ENCODE peak calls at places on chromosomes 6 and 20, in six cellular contexts. I, T, X, M, A and Z are unnamed samples. For H3K4me1, the result is how much of the 10 kb centered on the place peaks cover.

GRCh38 chr20:38167851-38168760 is 3.0 kb upstream of the TGM2 start:
- DNase-seq in I (no peak), T (no peak), X (no peak), M (peak), A (no peak), Z (peak)

GRCh38 chr6:169571123-169571962 is 130.5 kb downstream of the WDR27 start:
- DNase-seq in I (no peak), T (no peak), X (no peak), M (no peak), A (no peak), Z (no peak)

GRCh38 chr6:30721198-30722024 is 1.3 kb downstream of the TUBB start:
- DNase-seq in I (peak), T (peak), X (peak), M (peak), A (peak), Z (peak)

GRCh38 chr20:13024581-13024980 is 15.8 kb downstream of the SPTLC3 start:
- DNase-seq in I (no peak), T (no peak), X (no peak), M (no peak), A (no peak), Z (no peak)

GRCh38 chr6:138105880-138106664 is 1.1 kb downstream of the PERP start:
- DNase-seq in I (no peak), T (no peak), X (no peak), M (no peak), A (no peak), Z (no peak)

GRCh38 chr6:107786709-107787588 is 37.2 kb downstream of the SCML4 start:
- DNase-seq in I (no peak), T (no peak), X (no peak), M (no peak), A (no peak), Z (no peak)

GRCh38 chr6:137876547-137876946 is 9.5 kb downstream of the TNFAIP3 start:
- DNase-seq in I (no peak), T (no peak), X (no peak), M (no peak), A (no peak), Z (no peak)

GRCh38 chr6:134175532-134176282 is 123.3 kb upstream of the SLC2A12 start:
- DNase-seq in I (peak), T (no peak), X (peak), M (peak), A (peak), Z (peak)

GRCh38 chr20:40868568-40869223 is 159.9 kb upstream of the TOP1 start:
- DNase-seq in I (no peak), T (no peak), X (no peak), M (no peak), A (no peak), Z (no peak)

GRCh38 chr6:81487489-81487888 is 265.0 kb downstream of the TENT5A start:
- DNase-seq in I (no peak), T (no peak), X (no peak), M (peak), A (no peak), Z (peak)

GRCh38 chr6:146914563-146915483 is 289.4 kb upstream of the STXBP5 start:
- DNase-seq in I (peak), T (no peak), X (no peak), M (peak), A (peak), Z (no peak)

GRCh38 chr6:4192173-4192572 is 56.8 kb upstream of the ECI2 start:
- DNase-seq in I (no peak), T (no peak), X (no peak), M (no peak), A (no peak), Z (no peak)

GRCh38 chr6:73308712-73309533 is 45.2 kb downstream of the DPPA5 start:
- DNase-seq in I (peak), T (no peak), X (no peak), M (no peak), A (no peak), Z (no peak)

GRCh38 chr6:111922454-111923297 is 49.4 kb upstream of the FYN start:
- DNase-seq in I (no peak), T (no peak), X (no peak), M (no peak), A (no peak), Z (no peak)

GRCh38 chr6:33727932-33728331 is 16.4 kb upstream of the UQCC2 start:
- DNase-seq in I (no peak), T (no peak), X (no peak), M (no peak), A (no peak), Z (no peak)

GRCh38 chr6:2969549-2969948 is 1.8 kb downstream of the SERPINB6 start:
- DNase-seq in I (no peak), T (no peak), X (peak), M (no peak), A (no peak), Z (no peak)

GRCh38 chr6:82364087-82365010 is 732 bp downstream of the TPBG start:
- DNase-seq in I (peak), T (peak), X (peak), M (peak), A (peak), Z (peak)

GRCh38 chr6:70954750-70955149 is 2.1 kb downstream of the B3GAT2 start:
- DNase-seq in I (no peak), T (no peak), X (no peak), M (no peak), A (no peak), Z (no peak)

DNA sequence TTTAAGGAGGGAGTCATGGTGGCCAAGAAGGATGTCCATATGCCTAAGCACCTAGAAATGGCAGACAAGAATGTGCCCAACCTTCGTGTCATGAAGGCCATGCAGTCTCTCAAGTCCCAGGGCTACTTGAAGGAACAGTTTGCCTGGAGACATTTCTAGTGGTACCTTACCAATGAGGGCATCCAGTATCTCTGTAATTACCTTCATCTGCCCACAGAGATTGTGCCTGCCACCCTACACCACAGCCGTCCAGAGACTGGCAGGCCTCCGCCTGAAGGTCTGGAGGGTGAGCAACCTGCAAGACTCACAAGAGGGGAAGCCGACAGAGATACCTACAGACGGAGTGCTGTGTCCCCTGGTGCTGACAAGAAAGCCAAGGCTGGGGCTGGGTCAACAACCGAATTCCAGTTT is 115.0 kb downstream of the HFE start:
- DNase-seq in I (no peak), T (no peak), X (no peak), M (no peak), A (no peak), Z (no peak)
- H3K4me1 ChIP-seq in I (half or more), T (under half), X (half or more), M (under half), A (under half), Z (under half)

GRCh38 chr6:7557652-7558051 is 16.2 kb downstream of the DSP start:
- DNase-seq in I (no peak), T (no peak), X (no peak), M (no peak), A (no peak), Z (no peak)
- TF ChIP-seq POLR2AphosphoS5 in I (no peak), T (no peak), X (no peak), M (no peak), A (no peak), Z (no peak)

GRCh38 chr20:62377615-62378085 is 9.3 kb upstream of the RPS21 start:
- DNase-seq in I (no peak), T (no peak), X (no peak), M (peak), A (no peak), Z (peak)

GRCh38 chr20:62381842-62382241 is 5.1 kb upstream of the RPS21 start:
- DNase-seq in I (no peak), T (no peak), X (no peak), M (no peak), A (no peak), Z (no peak)

GRCh38 chr20:62378215-62378614 is 8.7 kb upstream of the RPS21 start:
- DNase-seq in I (no peak), T (no peak), X (no peak), M (no peak), A (no peak), Z (no peak)

GRCh38 chr20:62382306-62383198 is 4.4 kb upstream of the RPS21 start:
- DNase-seq in I (peak), T (peak), X (no peak), M (peak), A (peak), Z (peak)

GRCh38 chr20:62381202-62381797 is 5.6 kb upstream of the RPS21 start:
- DNase-seq in I (no peak), T (no peak), X (no peak), M (no peak), A (no peak), Z (no peak)
- H3K4me1 ChIP-seq in I (under half), T (under half), X (half or more), M (under half), A (under half), Z (half or more)

GRCh38 chr6:90537723-90538407 is 49.0 kb downstream of the MAP3K7 start:
- DNase-seq in I (no peak), T (no peak), X (no peak), M (no peak), A (no peak), Z (no peak)
- TF ChIP-seq POLR2AphosphoS5 in I (no peak), T (no peak), X (no peak), M (no peak), A (no peak), Z (no peak)

GRCh38 chr6:45970326-45970725 is 45.3 kb downstream of the CLIC5 start:
- DNase-seq in I (no peak), T (no peak), X (no peak), M (no peak), A (no peak), Z (no peak)

GRCh38 chr6:45969883-45970282 is 45.8 kb downstream of the CLIC5 start:
- DNase-seq in I (no peak), T (no peak), X (no peak), M (no peak), A (no peak), Z (no peak)

GRCh38 chr6:45966797-45967196 is 48.9 kb downstream of the CLIC5 start:
- DNase-seq in I (no peak), T (no peak), X (no peak), M (no peak), A (no peak), Z (no peak)

GRCh38 chr6:45967363-45967762 is 48.3 kb downstream of the CLIC5 start:
- DNase-seq in I (no peak), T (no peak), X (no peak), M (no peak), A (no peak), Z (no peak)

GRCh38 chr6:45969026-45969425 is 46.6 kb downstream of the CLIC5 start:
- DNase-seq in I (no peak), T (no peak), X (no peak), M (no peak), A (no peak), Z (no peak)
- H3K4me1 ChIP-seq in I (under half), T (under half), X (under half), M (under half), A (under half), Z (under half)

GRCh38 chr6:161133973-161134372 is 139.9 kb downstream of the AGPAT4 start:
- DNase-seq in I (no peak), T (no peak), X (no peak), M (no peak), A (no peak), Z (no peak)

GRCh38 chr6:161136655-161137054 is 137.2 kb downstream of the AGPAT4 start:
- DNase-seq in I (no peak), T (no peak), X (no peak), M (no peak), A (no peak), Z (no peak)

GRCh38 chr6:161137320-161137719 is 136.5 kb downstream of the AGPAT4 start:
- DNase-seq in I (no peak), T (no peak), X (no peak), M (no peak), A (no peak), Z (no peak)

GRCh38 chr6:161134550-161135298 is 139.1 kb downstream of the AGPAT4 start:
- DNase-seq in I (no peak), T (no peak), X (no peak), M (no peak), A (no peak), Z (no peak)

GRCh38 chr6:161135695-161136591 is 137.9 kb downstream of the AGPAT4 start:
- DNase-seq in I (no peak), T (no peak), X (no peak), M (no peak), A (no peak), Z (no peak)
- TF ChIP-seq POLR2AphosphoS5 in I (no peak), T (no peak), X (no peak), M (no peak), A (no peak), Z (no peak)

GRCh38 chr20:36478137-36478905 is 63.0 kb upstream of the MYL9 start:
- DNase-seq in I (no peak), T (no peak), X (no peak), M (no peak), A (no peak), Z (no peak)
- H3K4me1 ChIP-seq in I (under half), T (under half), X (half or more), M (half or more), A (under half), Z (under half)

DNA sequence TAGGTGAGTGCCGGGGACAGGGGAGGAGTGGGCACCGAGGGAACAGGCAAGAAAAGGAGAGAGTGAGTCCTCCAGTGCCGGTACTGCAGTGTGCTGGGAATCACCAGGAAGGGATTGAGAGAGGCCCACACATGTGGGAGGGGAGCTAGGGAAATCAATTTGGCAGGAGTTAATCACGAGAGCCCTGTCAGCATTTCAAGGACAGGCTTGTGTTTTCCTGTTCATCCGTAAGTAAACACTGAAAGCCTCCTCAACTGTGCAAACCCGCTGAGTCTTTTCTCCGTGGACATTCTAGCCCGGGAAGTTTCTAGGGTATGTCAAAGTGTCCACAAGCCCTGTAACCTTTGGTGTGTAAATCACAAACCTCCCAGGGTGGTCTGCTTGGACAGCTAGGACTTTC is 149.3 kb downstream of the ZNF217 start:
- DNase-seq in I (no peak), T (no peak), X (no peak), M (no peak), A (no peak), Z (no peak)
- TF ChIP-seq POLR2AphosphoS5 in I (no peak), T (no peak), X (no peak), M (no peak), A (no peak), Z (no peak)